ENCODE peak calls at places on chromosomes 5 and 9, in eight cellular contexts. One of them, this sample, is unnamed.

GRCh38 chr5:179766021-179766725 is 27.6 kb upstream of the LTC4S start:
- DNase-seq in cardiac fibroblast: peak
- DNase-seq in DND-41: no peak
- DNase-seq in HCT116: no peak
- DNase-seq in fibroblast of the aortic adventitia: peak
- DNase-seq in endodermal cell: no peak
- DNase-seq in heart left ventricle: no peak
- DNase-seq in left lung: no peak
- DNase-seq in this sample: no peak

GRCh38 chr9:78354980-78355379 is 58.1 kb downstream of the PSAT1 start:
- DNase-seq in fibroblast of the aortic adventitia: no peak
- DNase-seq in HCT116: no peak
- DNase-seq in cardiac fibroblast: no peak
- DNase-seq in DND-41: no peak
- DNase-seq in heart left ventricle: no peak
- DNase-seq in left lung: no peak
- DNase-seq in endodermal cell: no peak
- DNase-seq in this sample: no peak

GRCh38 chr5:122751293-122751753 is 23.6 kb upstream of the SNX2 start:
- DNase-seq in endodermal cell: peak
- DNase-seq in heart left ventricle: no peak
- DNase-seq in cardiac fibroblast: peak
- DNase-seq in fibroblast of the aortic adventitia: peak
- DNase-seq in HCT116: no peak
- DNase-seq in left lung: no peak
- DNase-seq in DND-41: no peak
- DNase-seq in this sample: peak

GRCh38 chr5:62306494-62307363 is 723 bp downstream of the KIF2A start:
- DNase-seq in fibroblast of the aortic adventitia: peak
- DNase-seq in endodermal cell: peak
- DNase-seq in HCT116: no peak
- DNase-seq in left lung: peak
- DNase-seq in heart left ventricle: peak
- DNase-seq in cardiac fibroblast: peak
- DNase-seq in DND-41: peak
- DNase-seq in this sample: peak

GRCh38 chr5:125409496-125410351 is 663.3 kb upstream of the ZNF608 start:
- DNase-seq in endodermal cell: no peak
- DNase-seq in cardiac fibroblast: peak
- DNase-seq in heart left ventricle: no peak
- DNase-seq in DND-41: no peak
- DNase-seq in fibroblast of the aortic adventitia: no peak
- DNase-seq in HCT116: no peak
- DNase-seq in left lung: no peak
- DNase-seq in this sample: no peak

GRCh38 chr5:157219491-157220271 is 39.0 kb downstream of the ITK start:
- DNase-seq in DND-41: no peak
- DNase-seq in left lung: no peak
- DNase-seq in cardiac fibroblast: peak
- DNase-seq in fibroblast of the aortic adventitia: no peak
- DNase-seq in heart left ventricle: no peak
- DNase-seq in endodermal cell: no peak
- DNase-seq in HCT116: no peak
- DNase-seq in this sample: no peak

GRCh38 chr9:21965401-21965951 is 28.7 kb downstream of the CDKN2A start:
- DNase-seq in endodermal cell: peak
- DNase-seq in cardiac fibroblast: peak
- DNase-seq in heart left ventricle: no peak
- DNase-seq in HCT116: no peak
- DNase-seq in left lung: peak
- DNase-seq in fibroblast of the aortic adventitia: peak
- DNase-seq in DND-41: no peak
- DNase-seq in this sample: peak

GRCh38 chr9:110443146-110443877 is 105.6 kb upstream of the TXNDC8 start:
- DNase-seq in endodermal cell: no peak
- DNase-seq in fibroblast of the aortic adventitia: peak
- DNase-seq in heart left ventricle: no peak
- DNase-seq in HCT116: no peak
- DNase-seq in cardiac fibroblast: peak
- DNase-seq in left lung: no peak
- DNase-seq in DND-41: no peak
- DNase-seq in this sample: no peak

GRCh38 chr5:134873494-134873893 is 677 bp upstream of the TXNDC15 start:
- DNase-seq in fibroblast of the aortic adventitia: no peak
- DNase-seq in left lung: no peak
- DNase-seq in cardiac fibroblast: no peak
- DNase-seq in endodermal cell: peak
- DNase-seq in DND-41: peak
- DNase-seq in HCT116: no peak
- DNase-seq in heart left ventricle: no peak
- DNase-seq in this sample: no peak

GRCh38 chr5:43141211-43141610 is 20.5 kb downstream of the ZNF131 start:
- DNase-seq in heart left ventricle: no peak
- DNase-seq in fibroblast of the aortic adventitia: no peak
- DNase-seq in endodermal cell: no peak
- DNase-seq in HCT116: no peak
- DNase-seq in left lung: no peak
- DNase-seq in cardiac fibroblast: no peak
- DNase-seq in DND-41: no peak
- DNase-seq in this sample: no peak

GRCh38 chr5:90547072-90547536 is 11.5 kb upstream of the ADGRV1 start:
- DNase-seq in cardiac fibroblast: no peak
- DNase-seq in endodermal cell: no peak
- DNase-seq in HCT116: no peak
- DNase-seq in DND-41: no peak
- DNase-seq in heart left ventricle: no peak
- DNase-seq in fibroblast of the aortic adventitia: no peak
- DNase-seq in left lung: no peak
- DNase-seq in this sample: no peak

GRCh38 chr5:95317085-95317484 is 32.2 kb upstream of the MCTP1 start:
- DNase-seq in endodermal cell: peak
- DNase-seq in heart left ventricle: no peak
- DNase-seq in left lung: no peak
- DNase-seq in fibroblast of the aortic adventitia: no peak
- DNase-seq in cardiac fibroblast: no peak
- DNase-seq in DND-41: no peak
- DNase-seq in HCT116: no peak
- DNase-seq in this sample: no peak
- TF ChIP-seq CTCF in endodermal cell: peak
- TF ChIP-seq CTCF in heart left ventricle: no peak
- TF ChIP-seq CTCF in left lung: no peak
- TF ChIP-seq CTCF in fibroblast of the aortic adventitia: no peak
- TF ChIP-seq CTCF in cardiac fibroblast: peak
- TF ChIP-seq CTCF in DND-41: no peak
- TF ChIP-seq CTCF in HCT116: no peak
- TF ChIP-seq CTCF in this sample: no peak

DNA sequence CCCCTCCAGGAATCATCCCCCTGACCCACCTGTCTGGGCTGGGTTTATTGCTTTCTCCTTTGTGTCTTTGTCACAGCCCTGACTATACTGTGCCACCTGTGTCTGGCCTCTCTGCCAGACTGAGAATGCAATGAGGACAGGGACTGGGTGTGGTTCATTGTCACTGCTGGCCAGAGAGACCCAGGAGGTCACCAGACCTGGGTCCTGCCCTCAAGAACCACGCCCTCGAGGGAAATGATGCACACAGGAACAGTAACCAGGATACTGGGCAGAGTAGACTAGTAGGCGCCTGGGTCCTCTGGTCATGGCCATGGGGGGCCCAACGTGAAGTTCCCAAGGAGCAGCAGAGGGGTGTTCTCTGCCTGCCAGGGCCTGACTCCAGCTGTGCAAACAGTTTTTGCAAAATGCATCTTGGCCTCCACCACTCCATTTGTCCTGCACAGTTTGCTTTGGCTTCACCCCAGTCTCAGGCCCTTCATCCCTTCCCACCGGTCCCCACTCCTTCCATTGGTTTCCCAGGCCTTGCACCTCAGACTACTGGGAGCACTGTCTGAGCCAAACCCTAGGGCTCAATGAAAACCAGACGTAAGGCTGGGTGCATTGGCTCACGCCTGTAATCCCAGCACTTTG is 17.8 kb downstream of the RGS3 start:
- DNase-seq in heart left ventricle: no peak
- DNase-seq in DND-41: no peak
- DNase-seq in fibroblast of the aortic adventitia: peak
- DNase-seq in cardiac fibroblast: no peak
- DNase-seq in HCT116: no peak
- DNase-seq in endodermal cell: peak
- DNase-seq in left lung: no peak
- DNase-seq in this sample: no peak
- TF ChIP-seq CTCF in heart left ventricle: no peak
- TF ChIP-seq CTCF in DND-41: no peak
- TF ChIP-seq CTCF in fibroblast of the aortic adventitia: no peak
- TF ChIP-seq CTCF in cardiac fibroblast: no peak
- TF ChIP-seq CTCF in HCT116: no peak
- TF ChIP-seq CTCF in endodermal cell: no peak
- TF ChIP-seq CTCF in left lung: no peak
- TF ChIP-seq CTCF in this sample: no peak

GRCh38 chr9:106859957-106860715 is 2.8 kb upstream of the ZNF462 start:
- DNase-seq in fibroblast of the aortic adventitia: no peak
- DNase-seq in endodermal cell: peak
- DNase-seq in HCT116: peak
- DNase-seq in DND-41: no peak
- DNase-seq in heart left ventricle: peak
- DNase-seq in left lung: no peak
- DNase-seq in cardiac fibroblast: peak
- DNase-seq in this sample: peak
- TF ChIP-seq CTCF in fibroblast of the aortic adventitia: no peak
- TF ChIP-seq CTCF in endodermal cell: no peak
- TF ChIP-seq CTCF in HCT116: no peak
- TF ChIP-seq CTCF in DND-41: no peak
- TF ChIP-seq CTCF in heart left ventricle: no peak
- TF ChIP-seq CTCF in left lung: no peak
- TF ChIP-seq CTCF in cardiac fibroblast: no peak
- TF ChIP-seq CTCF in this sample: no peak

GRCh38 chr5:10289353-10289752 is 18.3 kb downstream of the CMBL start:
- DNase-seq in cardiac fibroblast: peak
- DNase-seq in heart left ventricle: no peak
- DNase-seq in DND-41: no peak
- DNase-seq in left lung: peak
- DNase-seq in fibroblast of the aortic adventitia: peak
- DNase-seq in HCT116: no peak
- DNase-seq in endodermal cell: no peak
- DNase-seq in this sample: no peak
- TF ChIP-seq CTCF in cardiac fibroblast: no peak
- TF ChIP-seq CTCF in heart left ventricle: no peak
- TF ChIP-seq CTCF in DND-41: no peak
- TF ChIP-seq CTCF in left lung: no peak
- TF ChIP-seq CTCF in fibroblast of the aortic adventitia: peak
- TF ChIP-seq CTCF in HCT116: no peak
- TF ChIP-seq CTCF in endodermal cell: peak
- TF ChIP-seq CTCF in this sample: no peak

GRCh38 chr5:172042183-172042582 is 35.7 kb upstream of the FBXW11 start:
- DNase-seq in cardiac fibroblast: no peak
- DNase-seq in fibroblast of the aortic adventitia: no peak
- DNase-seq in DND-41: no peak
- DNase-seq in endodermal cell: no peak
- DNase-seq in left lung: no peak
- DNase-seq in heart left ventricle: no peak
- DNase-seq in HCT116: no peak
- DNase-seq in this sample: no peak

GRCh38 chr5:172043822-172044221 is 37.4 kb upstream of the FBXW11 start:
- DNase-seq in HCT116: no peak
- DNase-seq in left lung: no peak
- DNase-seq in endodermal cell: no peak
- DNase-seq in DND-41: no peak
- DNase-seq in heart left ventricle: no peak
- DNase-seq in fibroblast of the aortic adventitia: no peak
- DNase-seq in cardiac fibroblast: no peak
- DNase-seq in this sample: no peak

GRCh38 chr5:172046613-172047012 is 40.2 kb upstream of the FBXW11 start:
- DNase-seq in cardiac fibroblast: no peak
- DNase-seq in fibroblast of the aortic adventitia: no peak
- DNase-seq in heart left ventricle: no peak
- DNase-seq in endodermal cell: no peak
- DNase-seq in HCT116: no peak
- DNase-seq in DND-41: no peak
- DNase-seq in left lung: no peak
- DNase-seq in this sample: no peak

GRCh38 chr5:172045315-172045632 is 38.8 kb upstream of the FBXW11 start:
- DNase-seq in heart left ventricle: no peak
- DNase-seq in cardiac fibroblast: no peak
- DNase-seq in DND-41: no peak
- DNase-seq in HCT116: no peak
- DNase-seq in left lung: no peak
- DNase-seq in fibroblast of the aortic adventitia: no peak
- DNase-seq in endodermal cell: no peak
- DNase-seq in this sample: no peak

GRCh38 chr5:172044631-172045314 is 38.3 kb upstream of the FBXW11 start:
- DNase-seq in endodermal cell: peak
- DNase-seq in heart left ventricle: no peak
- DNase-seq in fibroblast of the aortic adventitia: no peak
- DNase-seq in HCT116: no peak
- DNase-seq in left lung: no peak
- DNase-seq in DND-41: no peak
- DNase-seq in cardiac fibroblast: no peak
- DNase-seq in this sample: no peak
- TF ChIP-seq CTCF in endodermal cell: peak
- TF ChIP-seq CTCF in heart left ventricle: no peak
- TF ChIP-seq CTCF in fibroblast of the aortic adventitia: no peak
- TF ChIP-seq CTCF in HCT116: no peak
- TF ChIP-seq CTCF in left lung: no peak
- TF ChIP-seq CTCF in DND-41: peak
- TF ChIP-seq CTCF in cardiac fibroblast: no peak
- TF ChIP-seq CTCF in this sample: no peak

DNA sequence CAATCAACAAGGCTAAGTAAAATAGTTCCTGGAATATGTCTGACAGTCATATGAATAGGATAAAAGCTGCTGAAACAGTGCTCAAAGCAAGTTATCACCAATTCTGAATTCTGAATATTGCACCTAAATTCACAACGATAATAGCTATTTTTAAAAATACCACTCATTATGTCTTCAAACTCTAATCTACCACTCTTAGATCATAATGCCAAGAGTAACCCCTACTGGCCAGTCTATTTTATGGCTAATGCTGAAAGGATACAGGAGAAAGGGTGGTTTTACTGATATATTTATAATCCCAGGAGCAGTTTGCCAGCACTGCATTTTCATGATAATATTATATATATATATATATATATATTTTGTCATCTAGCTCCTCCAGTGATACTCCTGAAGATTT is 232.8 kb downstream of the PDE4D start:
- DNase-seq in left lung: no peak
- DNase-seq in cardiac fibroblast: peak
- DNase-seq in heart left ventricle: no peak
- DNase-seq in DND-41: no peak
- DNase-seq in endodermal cell: no peak
- DNase-seq in HCT116: no peak
- DNase-seq in fibroblast of the aortic adventitia: peak
- DNase-seq in this sample: no peak
- TF ChIP-seq CTCF in left lung: no peak
- TF ChIP-seq CTCF in cardiac fibroblast: peak
- TF ChIP-seq CTCF in heart left ventricle: no peak
- TF ChIP-seq CTCF in DND-41: no peak
- TF ChIP-seq CTCF in endodermal cell: peak
- TF ChIP-seq CTCF in HCT116: no peak
- TF ChIP-seq CTCF in fibroblast of the aortic adventitia: peak
- TF ChIP-seq CTCF in this sample: no peak